ENCODE peak calls at places on chromosomes 13 and 19, in eight cellular contexts. H is head of caudate nucleus; X is H4; F is CD14-positive monocyte; M is T-cell; K is activated naive CD4-positive, alpha-beta T cell; D is NCI-H748 treated with DMSO at 0.1 percent for 48 hours; O is activated CD8-positive, alpha-beta memory T cell treated with anti-CD3 and anti-CD28 coated beads for 48 hours. U is an unnamed sample.

GRCh38 chr19:11457115-11457514 is 21.7 kb downstream of the PRKCSH start:
- DNase-seq in H (peak; percentile 92), X (no peak), F (no peak), M (no peak), K (no peak), D (no peak), O (no peak), U (no peak)

GRCh38 chr13:70366720-70367119 is 258.5 kb upstream of the KLHL1 start:
- DNase-seq in H (no peak), X (no peak), F (no peak), M (no peak), K (no peak), D (no peak), O (no peak), U (no peak)

GRCh38 chr13:88979465-88980180 is 1308.5 kb downstream of the SLITRK5 start:
- DNase-seq in H (no peak), X (no peak), F (no peak), M (no peak), K (no peak), D (no peak), O (no peak), U (no peak)

GRCh38 chr19:13100031-13100588 is 2.5 kb downstream of the LYL1 start:
- DNase-seq in H (no peak), X (no peak), F (peak; percentile 63), M (no peak), K (peak; percentile 25), D (no peak), O (no peak), U (peak; percentile 39)

GRCh38 chr13:41916173-41916954 is 44.5 kb downstream of the VWA8 start:
- DNase-seq in H (no peak), X (peak; percentile 79), F (no peak), M (no peak), K (no peak), D (no peak), O (no peak), U (no peak)

GRCh38 chr13:71621152-71622124 is 245.6 kb downstream of the DACH1 start:
- DNase-seq in H (no peak), X (no peak), F (no peak), M (no peak), K (no peak), D (peak; percentile 96), O (no peak), U (no peak)

GRCh38 chr19:53903055-53903680 is 5.9 kb upstream of the CACNG7 start:
- DNase-seq in H (no peak), X (no peak), F (no peak), M (no peak), K (no peak), D (peak; percentile 26), O (no peak), U (peak; percentile 41)

GRCh38 chr19:16575282-16575681 is 3.1 kb upstream of the SLC35E1 start:
- DNase-seq in H (no peak), X (no peak), F (no peak), M (no peak), K (no peak), D (no peak), O (no peak), U (no peak)

GRCh38 chr19:3351702-3352447 is 14.5 kb upstream of the NFIC start:
- DNase-seq in H (no peak), X (no peak), F (no peak), M (no peak), K (no peak), D (no peak), O (no peak), U (no peak)

GRCh38 chr19:39067104-39067503 is 17.1 kb upstream of the ACP7 start:
- DNase-seq in H (no peak), X (no peak), F (no peak), M (no peak), K (no peak), D (no peak), O (no peak), U (no peak)

GRCh38 chr13:76764916-76765315 is 121.3 kb downstream of the KCTD12 start:
- DNase-seq in H (no peak), X (no peak), F (no peak), M (no peak), K (no peak), D (no peak), O (no peak), U (no peak)

GRCh38 chr19:1768248-1768647 is 14.9 kb downstream of the ONECUT3 start:
- DNase-seq in H (no peak), X (no peak), F (no peak), M (no peak), K (no peak), D (no peak), O (no peak), U (no peak)

GRCh38 chr13:65330691-65331090 is 1899.4 kb downstream of the PCDH9 start:
- DNase-seq in H (no peak), X (no peak), F (no peak), M (no peak), K (no peak), D (no peak), O (no peak), U (no peak)

GRCh38 chr13:71979616-71980015 is 112.6 kb upstream of the DACH1 start:
- DNase-seq in H (no peak), X (peak; percentile 9), F (no peak), M (no peak), K (no peak), D (peak; percentile 69), O (no peak), U (no peak)

GRCh38 chr13:97631158-97631557 is 197.2 kb downstream of the RAP2A start:
- DNase-seq in H (no peak), X (no peak), F (no peak), M (no peak), K (no peak), D (no peak), O (no peak), U (no peak)

GRCh38 chr13:56110751-56111150 is 1030.0 kb upstream of the PRR20A start:
- DNase-seq in H (no peak), X (no peak), F (no peak), M (no peak), K (no peak), D (no peak), O (no peak), U (no peak)

GRCh38 chr13:109381546-109382180 is 404.7 kb downstream of the IRS2 start:
- DNase-seq in H (no peak), X (peak; percentile 12), F (no peak), M (no peak), K (no peak), D (no peak), O (no peak), U (no peak)